ENCODE peak calls at places on chromosomes 4 and X, in eight cellular contexts. One of them, this sample, is unnamed. For H3K4me1, the result is how much of the 10 kb centered on the place peaks cover.

GRCh38 chr4:52925531-52925968 is 63.4 kb downstream of the RASL11B start:
- DNase-seq in uterus: no peak
- DNase-seq in endothelial cell of umbilical vein: no peak
- DNase-seq in aorta: no peak
- DNase-seq in tibial nerve: no peak
- DNase-seq in CD4-positive, CD25-positive, alpha-beta regulatory T cell: no peak
- DNase-seq in stomach: no peak
- DNase-seq in naive thymus-derived CD4-positive, alpha-beta T cell: no peak
- DNase-seq in this sample: no peak

GRCh38 chr4:10403633-10404445 is 53.4 kb downstream of the ZNF518B start:
- DNase-seq in naive thymus-derived CD4-positive, alpha-beta T cell: peak
- DNase-seq in tibial nerve: peak
- DNase-seq in endothelial cell of umbilical vein: peak
- DNase-seq in uterus: no peak
- DNase-seq in CD4-positive, CD25-positive, alpha-beta regulatory T cell: peak
- DNase-seq in stomach: no peak
- DNase-seq in aorta: no peak
- DNase-seq in this sample: no peak

GRCh38 chr4:20487852-20488251 is 212.4 kb upstream of the PACRGL start:
- DNase-seq in tibial nerve: no peak
- DNase-seq in endothelial cell of umbilical vein: no peak
- DNase-seq in stomach: no peak
- DNase-seq in CD4-positive, CD25-positive, alpha-beta regulatory T cell: no peak
- DNase-seq in naive thymus-derived CD4-positive, alpha-beta T cell: no peak
- DNase-seq in aorta: no peak
- DNase-seq in uterus: no peak
- DNase-seq in this sample: no peak

GRCh38 chr4:142126890-142127497 is 490.6 kb downstream of the IL15 start:
- DNase-seq in uterus: peak
- DNase-seq in endothelial cell of umbilical vein: peak
- DNase-seq in CD4-positive, CD25-positive, alpha-beta regulatory T cell: peak
- DNase-seq in stomach: peak
- DNase-seq in naive thymus-derived CD4-positive, alpha-beta T cell: peak
- DNase-seq in aorta: no peak
- DNase-seq in tibial nerve: peak
- DNase-seq in this sample: peak

GRCh38 chr4:169436734-169437133 is 166.0 kb upstream of the SH3RF1 start:
- DNase-seq in CD4-positive, CD25-positive, alpha-beta regulatory T cell: no peak
- DNase-seq in uterus: no peak
- DNase-seq in aorta: no peak
- DNase-seq in endothelial cell of umbilical vein: no peak
- DNase-seq in naive thymus-derived CD4-positive, alpha-beta T cell: no peak
- DNase-seq in tibial nerve: no peak
- DNase-seq in stomach: no peak
- DNase-seq in this sample: no peak

GRCh38 chrX:43679778-43680177 is 23.7 kb downstream of the MAOA start:
- DNase-seq in stomach: no peak
- DNase-seq in endothelial cell of umbilical vein: peak
- DNase-seq in naive thymus-derived CD4-positive, alpha-beta T cell: no peak
- DNase-seq in CD4-positive, CD25-positive, alpha-beta regulatory T cell: no peak
- DNase-seq in tibial nerve: no peak
- DNase-seq in aorta: no peak
- DNase-seq in uterus: no peak
- DNase-seq in this sample: no peak

GRCh38 chr4:14178421-14178820 is 550.9 kb upstream of the BOD1L1 start:
- DNase-seq in tibial nerve: no peak
- DNase-seq in naive thymus-derived CD4-positive, alpha-beta T cell: peak
- DNase-seq in endothelial cell of umbilical vein: peak
- DNase-seq in aorta: no peak
- DNase-seq in stomach: no peak
- DNase-seq in uterus: no peak
- DNase-seq in CD4-positive, CD25-positive, alpha-beta regulatory T cell: no peak
- DNase-seq in this sample: no peak

GRCh38 chr4:15149842-15150592 is 147.7 kb downstream of the CPEB2 start:
- DNase-seq in CD4-positive, CD25-positive, alpha-beta regulatory T cell: no peak
- DNase-seq in naive thymus-derived CD4-positive, alpha-beta T cell: no peak
- DNase-seq in uterus: peak
- DNase-seq in endothelial cell of umbilical vein: peak
- DNase-seq in aorta: peak
- DNase-seq in stomach: peak
- DNase-seq in tibial nerve: peak
- DNase-seq in this sample: peak

GRCh38 chrX:41737065-41737464 is 13.1 kb downstream of the GPR82 start:
- DNase-seq in aorta: no peak
- DNase-seq in tibial nerve: no peak
- DNase-seq in uterus: no peak
- DNase-seq in stomach: no peak
- DNase-seq in endothelial cell of umbilical vein: no peak
- DNase-seq in naive thymus-derived CD4-positive, alpha-beta T cell: peak
- DNase-seq in CD4-positive, CD25-positive, alpha-beta regulatory T cell: peak
- DNase-seq in this sample: no peak

GRCh38 chr4:37827030-37827705 is 682 bp downstream of the PGM2 start:
- DNase-seq in CD4-positive, CD25-positive, alpha-beta regulatory T cell: no peak
- DNase-seq in uterus: no peak
- DNase-seq in naive thymus-derived CD4-positive, alpha-beta T cell: no peak
- DNase-seq in endothelial cell of umbilical vein: peak
- DNase-seq in tibial nerve: no peak
- DNase-seq in stomach: peak
- DNase-seq in aorta: no peak
- DNase-seq in this sample: peak

DNA sequence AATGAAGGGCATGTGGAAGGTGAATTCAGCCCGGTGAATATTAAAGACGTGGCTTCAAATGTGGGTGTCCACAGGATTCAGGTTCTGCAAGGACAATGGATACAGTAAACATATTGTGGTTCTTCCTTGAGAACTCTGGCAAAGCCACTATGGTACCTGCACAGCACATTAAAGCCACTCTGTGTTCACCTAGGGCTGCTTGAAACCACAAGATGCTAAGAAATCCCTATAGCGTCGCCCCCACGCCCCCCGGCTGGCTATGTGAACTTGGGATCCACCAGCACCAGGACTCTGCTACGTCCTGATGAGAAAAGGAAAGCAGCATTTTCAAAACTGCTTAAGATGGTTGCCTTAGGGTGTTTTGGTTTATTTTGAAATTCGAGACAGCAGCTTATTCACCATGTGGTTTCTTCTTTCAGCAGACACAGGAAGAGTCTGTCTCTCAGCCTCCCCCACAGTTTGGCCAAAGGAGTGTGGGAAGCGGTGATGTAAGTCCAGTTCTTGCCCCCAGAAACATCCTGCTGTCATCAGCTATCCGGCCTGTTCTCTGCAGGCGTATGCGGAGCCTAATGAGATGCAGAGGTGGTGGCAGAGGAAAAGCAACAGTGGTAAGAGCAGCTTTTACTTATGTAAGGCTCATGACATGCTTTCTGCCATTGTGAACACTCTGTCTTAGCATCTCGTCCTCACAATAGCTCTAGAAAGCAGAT is 111.5 kb downstream of the AFAP1 start:
- DNase-seq in stomach: peak
- DNase-seq in endothelial cell of umbilical vein: peak
- DNase-seq in aorta: peak
- DNase-seq in CD4-positive, CD25-positive, alpha-beta regulatory T cell: peak
- DNase-seq in tibial nerve: peak
- DNase-seq in naive thymus-derived CD4-positive, alpha-beta T cell: peak
- DNase-seq in uterus: peak
- DNase-seq in this sample: peak
- H3K4me1 ChIP-seq in stomach: under half
- H3K4me1 ChIP-seq in endothelial cell of umbilical vein: half or more
- H3K4me1 ChIP-seq in aorta: under half
- H3K4me1 ChIP-seq in CD4-positive, CD25-positive, alpha-beta regulatory T cell: under half
- H3K4me1 ChIP-seq in tibial nerve: under half
- H3K4me1 ChIP-seq in naive thymus-derived CD4-positive, alpha-beta T cell: under half
- H3K4me1 ChIP-seq in uterus: under half
- H3K4me1 ChIP-seq in this sample: under half

DNA sequence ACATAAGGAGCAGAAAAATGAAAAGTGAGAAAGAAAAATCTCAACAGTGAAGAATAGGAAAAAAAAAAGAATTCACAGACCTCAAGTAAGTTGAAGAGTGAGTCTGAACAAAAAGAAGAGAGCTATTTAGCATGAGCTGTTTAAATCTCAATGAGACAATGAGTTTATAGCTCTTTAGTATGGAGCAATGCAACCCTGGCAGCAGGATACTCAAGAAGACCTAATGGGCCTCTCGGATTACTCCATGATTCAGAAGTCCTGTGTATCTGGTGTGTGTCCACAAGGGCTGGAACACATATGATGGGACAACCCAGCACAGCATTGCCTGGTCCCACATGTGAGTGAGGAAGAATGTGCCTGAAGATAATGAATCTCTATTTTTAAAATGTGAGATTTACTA is 563.1 kb upstream of the INTU start:
- DNase-seq in CD4-positive, CD25-positive, alpha-beta regulatory T cell: no peak
- DNase-seq in stomach: no peak
- DNase-seq in tibial nerve: no peak
- DNase-seq in aorta: no peak
- DNase-seq in naive thymus-derived CD4-positive, alpha-beta T cell: no peak
- DNase-seq in uterus: no peak
- DNase-seq in endothelial cell of umbilical vein: no peak
- DNase-seq in this sample: no peak
- H3K27ac ChIP-seq in CD4-positive, CD25-positive, alpha-beta regulatory T cell: no peak
- H3K27ac ChIP-seq in stomach: no peak
- H3K27ac ChIP-seq in tibial nerve: no peak
- H3K27ac ChIP-seq in aorta: no peak
- H3K27ac ChIP-seq in naive thymus-derived CD4-positive, alpha-beta T cell: no peak
- H3K27ac ChIP-seq in uterus: no peak
- H3K27ac ChIP-seq in endothelial cell of umbilical vein: no peak
- H3K27ac ChIP-seq in this sample: no peak

GRCh38 chrX:100680756-100681155 is 36.8 kb downstream of the SRPX2 start:
- DNase-seq in endothelial cell of umbilical vein: no peak
- DNase-seq in aorta: no peak
- DNase-seq in CD4-positive, CD25-positive, alpha-beta regulatory T cell: no peak
- DNase-seq in tibial nerve: no peak
- DNase-seq in uterus: no peak
- DNase-seq in naive thymus-derived CD4-positive, alpha-beta T cell: no peak
- DNase-seq in stomach: no peak
- DNase-seq in this sample: no peak
- H3K4me1 ChIP-seq in endothelial cell of umbilical vein: under half
- H3K4me1 ChIP-seq in aorta: under half
- H3K4me1 ChIP-seq in CD4-positive, CD25-positive, alpha-beta regulatory T cell: under half
- H3K4me1 ChIP-seq in tibial nerve: under half
- H3K4me1 ChIP-seq in uterus: under half
- H3K4me1 ChIP-seq in naive thymus-derived CD4-positive, alpha-beta T cell: under half
- H3K4me1 ChIP-seq in stomach: under half
- H3K4me1 ChIP-seq in this sample: under half

DNA sequence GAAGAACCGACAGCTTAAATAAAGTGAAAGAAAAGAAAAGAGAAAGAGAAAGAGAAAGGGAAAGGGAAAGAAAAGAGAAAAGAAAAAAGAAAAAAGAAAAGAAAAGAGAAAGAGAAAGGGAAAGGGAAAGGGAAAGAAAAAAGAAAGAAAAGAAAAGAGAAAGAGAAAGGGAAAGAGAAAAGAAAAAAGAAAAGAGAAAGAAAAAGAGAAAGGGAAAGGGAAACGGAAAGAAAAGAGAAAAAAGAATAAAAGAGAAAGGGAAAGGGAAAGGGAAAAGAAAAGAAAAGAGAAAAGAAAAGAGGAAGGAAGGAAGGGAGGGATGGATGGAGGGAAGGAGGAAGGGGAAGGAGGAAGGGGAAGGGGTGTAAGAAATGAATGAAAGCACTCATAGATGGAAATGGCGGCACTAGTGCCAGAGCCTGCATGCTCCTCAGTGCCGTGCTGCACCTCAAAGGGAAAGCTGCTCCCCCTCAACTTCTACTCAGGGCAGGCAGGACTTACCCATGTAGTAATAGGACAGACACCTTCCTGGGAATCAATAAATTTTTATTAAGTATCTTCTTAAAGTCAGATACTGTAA is 70.7 kb downstream of the AFAP1 start:
- DNase-seq in uterus: no peak
- DNase-seq in CD4-positive, CD25-positive, alpha-beta regulatory T cell: peak
- DNase-seq in endothelial cell of umbilical vein: no peak
- DNase-seq in tibial nerve: no peak
- DNase-seq in stomach: no peak
- DNase-seq in aorta: no peak
- DNase-seq in naive thymus-derived CD4-positive, alpha-beta T cell: peak
- DNase-seq in this sample: no peak
- H3K27ac ChIP-seq in uterus: no peak
- H3K27ac ChIP-seq in CD4-positive, CD25-positive, alpha-beta regulatory T cell: peak
- H3K27ac ChIP-seq in endothelial cell of umbilical vein: no peak
- H3K27ac ChIP-seq in tibial nerve: no peak
- H3K27ac ChIP-seq in stomach: peak
- H3K27ac ChIP-seq in aorta: no peak
- H3K27ac ChIP-seq in naive thymus-derived CD4-positive, alpha-beta T cell: no peak
- H3K27ac ChIP-seq in this sample: no peak

This sample was measured in heart left ventricle.